ENCODE peak calls at places on chromosome 3, in seven cellular contexts. U is H54, Z is kidney glomerular epithelial cell, G is COR-L47, J is anterior cingulate cortex, K is GM12865, Q is psoas muscle. V is an unnamed sample.
A peak's percentile ranks its signal among the peaks of the same experiment; 100 is the strongest.

GRCh38 chr3:38119802-38120689 is 16.9 kb downstream of the ACAA1 start:
- DNase-seq in Z (no peak), G (no peak), J (no peak), U (no peak), K (no peak), Q (no peak), V (no peak)

GRCh38 chr3:114231616-114232015 is 5.8 kb downstream of the ZNF80 start:
- DNase-seq in Z (no peak), K (no peak), Q (no peak), G (no peak), J (no peak), U (no peak), V (no peak)

GRCh38 chr3:72127213-72127612 is 342.3 kb upstream of the PROK2 start:
- DNase-seq in G (no peak), U (no peak), Z (no peak), K (no peak), Q (no peak), J (no peak), V (no peak)

GRCh38 chr3:123329636-123330340 is 119.1 kb downstream of the ADCY5 start:
- DNase-seq in K (no peak), Q (no peak), U (no peak), G (no peak), Z (no peak), J (no peak), V (no peak)

GRCh38 chr3:172607305-172608121 is 84.3 kb upstream of the TNFSF10 start:
- DNase-seq in U (no peak), Q (no peak), Z (peak; percentile 99), K (peak; percentile 59), J (no peak), G (no peak), V (no peak)

GRCh38 chr3:11583638-11584046 is 60.1 kb downstream of the VGLL4 start:
- DNase-seq in Z (no peak), G (no peak), K (no peak), U (no peak), J (no peak), Q (no peak), V (no peak)

GRCh38 chr3:172312711-172313110 is 135.5 kb downstream of the GHSR start:
- DNase-seq in Q (no peak), K (no peak), G (no peak), Z (no peak), J (no peak), U (no peak), V (no peak)

GRCh38 chr3:196047391-196048030 is 34.4 kb downstream of the TFRC start:
- DNase-seq in U (no peak), K (peak; percentile 24), J (no peak), G (no peak), Q (no peak), Z (no peak), V (no peak)

GRCh38 chr3:52792413-52792812 is 2.2 kb upstream of the ITIH3 start:
- DNase-seq in U (no peak), J (no peak), Z (no peak), Q (no peak), K (no peak), G (no peak), V (no peak)

GRCh38 chr3:78785004-78785403 is 982.8 kb downstream of the ROBO1 start:
- DNase-seq in Q (no peak), G (no peak), Z (no peak), K (no peak), J (no peak), U (no peak), V (no peak)

GRCh38 chr3:127827808-127828207 is 5.5 kb upstream of the MGLL start:
- DNase-seq in G (no peak), K (no peak), Z (no peak), Q (no peak), U (no peak), J (no peak), V (no peak)

GRCh38 chr3:11053926-11054503 is 61.5 kb downstream of the SLC6A1 start:
- DNase-seq in Z (no peak), G (no peak), Q (no peak), J (no peak), U (no peak), K (no peak), V (no peak)

GRCh38 chr3:75329713-75330112 is 334.4 kb upstream of the FRG2C start:
- DNase-seq in Z (no peak), U (no peak), J (no peak), Q (no peak), K (no peak), G (no peak), V (no peak)

GRCh38 chr3:10226293-10226692 is 22.0 kb upstream of the TATDN2 start:
- DNase-seq in G (no peak), Q (no peak), U (no peak), K (peak; percentile 76), Z (no peak), J (no peak), V (no peak)

GRCh38 chr3:12557472-12558105 is 702 bp downstream of the MKRN2 start:
- DNase-seq in J (no peak), G (no peak), U (no peak), K (peak; percentile 19), Z (no peak), Q (no peak), V (no peak)

GRCh38 chr3:136734382-136735070 is 17.7 kb downstream of the STAG1 start:
- DNase-seq in U (no peak), K (no peak), G (peak; percentile 24), J (no peak), Z (no peak), Q (no peak), V (no peak)

GRCh38 chr3:101850327-101851048 is 1.2 kb downstream of the NFKBIZ start:
- DNase-seq in K (peak; percentile 83), J (no peak), Q (no peak), Z (no peak), U (no peak), G (no peak), V (no peak)

GRCh38 chr3:30167511-30168135 is 438.8 kb upstream of the TGFBR2 start:
- DNase-seq in Z (peak; percentile 16), K (no peak), Q (no peak), G (no peak), J (no peak), U (no peak), V (no peak)

GRCh38 chr3:55854395-55854994 is 367.4 kb upstream of the WNT5A start:
- DNase-seq in Z (no peak), Q (no peak), K (no peak), G (no peak), J (no peak), U (no peak), V (no peak)

GRCh38 chr3:178170698-178171535 is 365.3 kb upstream of the KCNMB2 start:
- DNase-seq in J (no peak), U (no peak), Z (peak; percentile 15), Q (no peak), K (no peak), G (no peak), V (peak; percentile 37)

GRCh38 chr3:120102232-120102631 is 8.0 kb upstream of the GSK3B start:
- DNase-seq in J (no peak), G (no peak), Z (no peak), U (no peak), K (no peak), Q (no peak), V (no peak)

GRCh38 chr3:14158370-14158769 is 20.0 kb downstream of the XPC start:
- DNase-seq in Z (no peak), J (no peak), Q (no peak), G (no peak), U (no peak), K (no peak), V (no peak)

GRCh38 chr3:108946292-108947290 is 7.1 kb downstream of the GUCA1C start:
- DNase-seq in U (no peak), J (no peak), Z (peak; percentile 68), G (peak; percentile 56), Q (no peak), K (no peak), V (peak; percentile 7)

GRCh38 chr3:73504255-73504654 is 120.5 kb downstream of the PDZRN3 start:
- DNase-seq in Q (no peak), U (no peak), J (no peak), G (peak; percentile 55), K (no peak), Z (no peak), V (no peak)

GRCh38 chr3:15768421-15769255 is 29.1 kb downstream of the ANKRD28 start:
- DNase-seq in J (no peak), Q (peak; percentile 20), U (peak; percentile 45), K (peak; percentile 65), G (no peak), Z (peak; percentile 99), V (peak; percentile 88)

GRCh38 chr3:13950042-13950441 is 70.2 kb upstream of the WNT7A start:
- DNase-seq in Z (no peak), U (no peak), J (no peak), G (peak; percentile 33), K (no peak), Q (no peak), V (no peak)

GRCh38 chr3:97658670-97659285 is 105.8 kb upstream of the ARL6 start:
- DNase-seq in J (no peak), K (peak; percentile 27), Q (no peak), U (no peak), G (peak; percentile 73), Z (peak; percentile 36), V (peak; percentile 3)

GRCh38 chr3:110944782-110945181 is 126.8 kb upstream of the NECTIN3 start:
- DNase-seq in G (no peak), U (no peak), K (no peak), Z (no peak), Q (no peak), J (no peak), V (no peak)

GRCh38 chr3:108497271-108497670 is 13.1 kb downstream of the MYH15 start:
- DNase-seq in G (no peak), Z (no peak), K (no peak), J (no peak), Q (no peak), U (no peak), V (no peak)

GRCh38 chr3:46882377-46883015 is 5.0 kb downstream of the PTH1R start:
- DNase-seq in G (no peak), J (no peak), Q (no peak), U (no peak), K (peak; percentile 12), Z (no peak), V (no peak)

GRCh38 chr3:173465898-173466678 is 68.5 kb downstream of the NLGN1 start:
- DNase-seq in G (no peak), Q (no peak), J (no peak), Z (no peak), U (no peak), K (no peak), V (no peak)

GRCh38 chr3:4826237-4827100 is 152.8 kb upstream of the BHLHE40 start:
- DNase-seq in U (no peak), Z (peak; percentile 72), G (no peak), K (no peak), J (no peak), Q (peak; percentile 87), V (no peak)

GRCh38 chr3:81735334-81735733 is 26.1 kb downstream of the GBE1 start:
- DNase-seq in Q (no peak), U (no peak), J (no peak), Z (no peak), K (no peak), G (no peak), V (no peak)

GRCh38 chr3:63853106-63853505 is 10.5 kb downstream of the THOC7 start:
- DNase-seq in J (no peak), K (no peak), U (no peak), Q (no peak), G (no peak), Z (no peak), V (no peak)

GRCh38 chr3:129409541-129409940 is 18.9 kb downstream of the EFCAB12 start:
- DNase-seq in Z (no peak), J (no peak), U (no peak), G (no peak), Q (no peak), K (no peak), V (no peak)

V was measured in HTR-8/SVneo.